ENCODE peak calls at places on chromosomes 3 and 15, in seven cellular contexts. Y is H1, D is GM12878, H is HepG2, M is SK-N-SH, Z is K562, K is GM12891. R is an unnamed sample.

GRCh38 chr3:140467104-140467577 is 210.7 kb upstream of the TRIM42 start:
- DNase-seq in M (no peak), Y (no peak), D (no peak), K (no peak), H (peak; percentile 25), Z (peak; percentile 17), R (no peak)

GRCh38 chr3:139659511-139659910 is 18.3 kb downstream of the NMNAT3 start:
- DNase-seq in Y (no peak), H (no peak), M (no peak), D (no peak), K (no peak), Z (no peak), R (no peak)

GRCh38 chr15:85581495-85581894 is 201.1 kb downstream of the AKAP13 start:
- DNase-seq in D (no peak), Z (no peak), M (no peak), Y (no peak), H (no peak), K (no peak), R (no peak)

GRCh38 chr15:43749690-43750345 is 3.6 kb downstream of the PDIA3 start:
- DNase-seq in K (no peak), H (no peak), D (peak; percentile 78), Y (no peak), Z (no peak), M (no peak), R (no peak)

GRCh38 chr3:21913791-21914190 is 162.8 kb upstream of the ZNF385D start:
- DNase-seq in M (no peak), K (no peak), Z (no peak), H (no peak), D (no peak), Y (no peak), R (no peak)

GRCh38 chr3:144989756-144990155 is 1018.1 kb downstream of the DIPK2A start:
- DNase-seq in H (no peak), Y (no peak), K (no peak), M (no peak), D (no peak), Z (no peak), R (no peak)

GRCh38 chr3:128167973-128168674 is 14.8 kb downstream of the EEFSEC start:
- DNase-seq in M (peak; percentile 28), H (peak; percentile 99), Y (no peak), D (no peak), Z (no peak), K (no peak), R (no peak)

GRCh38 chr3:138197058-138197457 is 10.0 kb downstream of the ARMC8 start:
- DNase-seq in H (no peak), Z (peak; percentile 56), M (no peak), Y (no peak), K (no peak), D (no peak), R (no peak)

GRCh38 chr3:73451276-73451973 is 173.3 kb downstream of the PDZRN3 start:
- DNase-seq in K (no peak), Y (no peak), M (no peak), H (no peak), D (peak; percentile 23), Z (no peak), R (no peak)

GRCh38 chr3:34650131-34650530 is 851.7 kb downstream of the PDCD6IP start:
- DNase-seq in Z (no peak), H (no peak), Y (no peak), K (no peak), M (peak; percentile 54), D (no peak), R (no peak)

GRCh38 chr3:151579571-151580270 is 118.9 kb upstream of the IGSF10 start:
- DNase-seq in K (no peak), H (no peak), Y (no peak), M (no peak), Z (peak; percentile 26), D (no peak), R (no peak)

GRCh38 chr3:161148832-161149475 is 43.8 kb upstream of the B3GALNT1 start:
- DNase-seq in K (no peak), D (no peak), M (no peak), Y (no peak), H (no peak), Z (no peak), R (no peak)

GRCh38 chr3:72086051-72086711 is 301.2 kb upstream of the PROK2 start:
- DNase-seq in Z (peak; percentile 92), K (no peak), Y (no peak), M (no peak), D (no peak), H (no peak), R (no peak)
- TF ChIP-seq TAF1 in Z (no peak), K (no peak), Y (no peak), M (no peak), D (no peak), H (no peak), R (no peak)

GRCh38 chr3:67377299-67377698 is 277.1 kb downstream of the SUCLG2 start:
- DNase-seq in D (no peak), Y (no peak), Z (no peak), K (no peak), H (no peak), M (no peak), R (no peak)
- TF ChIP-seq TAF1 in D (no peak), Y (no peak), Z (no peak), K (no peak), H (no peak), M (no peak), R (no peak)

GRCh38 chr15:89021224-89021623 is 67.0 kb upstream of the ABHD2 start:
- DNase-seq in D (no peak), K (no peak), Z (no peak), M (no peak), Y (no peak), H (no peak), R (no peak)

GRCh38 chr15:89024418-89024817 is 63.8 kb upstream of the ABHD2 start:
- DNase-seq in Z (no peak), D (no peak), K (no peak), H (no peak), Y (no peak), M (no peak), R (no peak)

GRCh38 chr15:89019436-89019835 is 68.8 kb upstream of the ABHD2 start:
- DNase-seq in M (no peak), Y (no peak), K (no peak), H (no peak), Z (no peak), D (no peak), R (no peak)

GRCh38 chr15:89026167-89026566 is 62.1 kb upstream of the ABHD2 start:
- DNase-seq in Y (no peak), K (no peak), H (no peak), Z (no peak), D (no peak), M (no peak), R (no peak)

GRCh38 chr15:89023311-89023961 is 64.8 kb upstream of the ABHD2 start:
- DNase-seq in M (no peak), Y (no peak), D (no peak), H (no peak), Z (no peak), K (no peak), R (no peak)
- TF ChIP-seq TAF1 in M (no peak), Y (no peak), D (no peak), H (no peak), Z (no peak), K (no peak), R (no peak)

DNA sequence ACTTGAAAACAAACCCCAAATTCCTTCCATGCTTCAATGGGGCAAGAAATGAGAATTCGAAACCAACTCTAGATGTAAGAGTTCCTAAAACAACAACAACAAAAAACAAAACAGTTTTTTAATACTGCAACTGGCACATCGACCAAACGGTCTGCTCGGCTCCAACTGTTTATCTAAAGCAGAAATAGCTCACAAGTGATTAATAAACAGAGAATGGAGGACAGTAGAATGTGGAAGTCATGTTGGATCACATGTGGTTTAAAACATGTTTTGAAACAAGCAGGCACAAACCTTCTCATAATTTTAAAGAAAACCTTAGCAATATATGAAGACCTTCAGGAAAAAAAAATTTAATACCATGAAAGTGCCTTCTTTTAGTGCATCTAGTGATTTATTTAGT is 55.1 kb downstream of the SETMAR start:
- DNase-seq in D (no peak), M (no peak), Y (no peak), Z (no peak), H (no peak), K (no peak), R (no peak)
- TF ChIP-seq TAF1 in D (no peak), M (no peak), Y (no peak), Z (no peak), H (no peak), K (no peak), R (no peak)

DNA sequence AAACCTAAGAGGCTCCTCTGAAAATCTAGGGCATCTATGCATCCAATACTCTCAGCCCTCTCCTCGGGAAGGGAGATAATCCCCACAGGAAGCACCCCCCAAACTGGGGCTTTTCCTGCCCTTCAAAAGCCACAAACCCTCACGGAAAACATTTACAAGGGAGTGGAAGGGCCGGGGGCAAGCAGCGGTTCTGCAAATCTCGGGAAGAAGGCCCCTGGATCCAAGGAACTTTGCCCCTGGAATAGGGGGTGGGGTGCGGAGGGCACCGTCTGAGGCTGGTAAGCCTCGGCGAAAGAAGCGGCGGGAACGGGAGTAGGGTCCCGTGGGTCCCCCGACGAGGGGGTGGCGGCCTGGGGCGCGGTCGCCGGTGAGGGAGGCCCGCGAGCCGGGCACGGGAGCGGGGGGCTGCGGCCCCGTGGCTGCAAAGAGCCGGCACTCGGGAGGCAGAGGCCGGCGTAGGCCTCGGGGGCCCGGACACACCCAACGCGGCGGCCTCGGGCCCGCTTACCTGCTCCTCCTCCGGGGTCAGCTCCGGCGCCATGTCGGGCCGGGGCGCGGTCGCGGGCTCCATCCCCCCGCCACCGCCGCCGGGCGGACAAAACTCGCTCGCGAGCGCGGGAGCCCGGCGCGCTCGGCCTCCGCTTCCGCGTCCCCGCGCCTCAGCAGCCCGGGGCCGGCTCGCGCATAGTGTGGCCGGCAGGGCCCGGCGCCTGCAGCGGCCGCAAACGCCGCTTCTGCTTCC is 738 bp downstream of the PTPN9 start:
- DNase-seq in H (no peak), M (peak; percentile 75), Y (no peak), K (peak; percentile 45), Z (peak; percentile 46), D (no peak), R (peak; percentile 41)
- TF ChIP-seq TAF1 in H (no peak), M (no peak), Y (peak; percentile 35), K (peak; percentile 32), Z (peak; percentile 54), D (peak; percentile 44), R (no peak)

DNA sequence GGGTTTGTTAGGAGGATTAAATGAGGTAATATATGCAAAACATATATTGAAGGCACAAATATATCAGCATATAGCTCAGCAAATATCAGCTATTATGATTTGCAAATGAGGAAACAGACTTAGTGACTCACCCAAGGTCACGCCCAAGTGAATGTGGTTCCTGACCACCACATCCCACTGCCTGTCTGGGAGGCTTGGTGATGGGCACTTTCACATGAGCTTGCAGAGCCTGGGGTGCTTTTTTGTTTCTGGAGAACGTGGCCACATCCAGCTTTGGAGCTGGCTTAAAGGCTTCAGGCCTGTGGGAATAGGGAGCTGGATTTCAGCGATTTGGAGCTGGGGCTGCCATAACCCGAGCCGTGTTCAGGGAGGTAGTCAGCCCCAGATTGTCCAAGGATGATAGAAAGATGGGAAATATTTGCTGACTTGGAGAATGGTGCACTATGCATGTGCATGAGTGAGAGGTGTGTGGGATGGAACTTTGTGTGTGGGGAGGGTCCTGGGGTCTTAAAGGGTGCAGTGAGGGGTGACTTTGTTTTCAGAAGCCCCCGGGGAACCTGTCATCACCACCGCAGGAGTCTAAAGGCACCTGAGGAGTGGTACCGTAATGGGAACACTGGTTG is 12.0 kb upstream of the FGD5 start:
- DNase-seq in H (no peak), Z (no peak), D (no peak), Y (no peak), M (no peak), K (no peak), R (no peak)
- TF ChIP-seq TAF1 in H (no peak), Z (no peak), D (no peak), Y (no peak), M (no peak), K (no peak), R (no peak)

GRCh38 chr15:79307251-79307650 is 3.7 kb upstream of the TMED3 start:
- DNase-seq in Z (no peak), H (no peak), D (no peak), M (no peak), K (no peak), Y (no peak), R (no peak)
- TF ChIP-seq TAF1 in Z (no peak), H (no peak), D (no peak), M (no peak), K (no peak), Y (no peak), R (no peak)

R was measured in GM12892.